ENCODE peak calls at places on chromosomes 1 and 21, in five cellular contexts. T, E, U, J and O are unnamed samples.
A peak's percentile ranks its signal among the peaks of the same experiment; 100 is the strongest.

GRCh38 chr1:53468374-53468773 is 9.2 kb downstream of the DMRTB1 start:
- DNase-seq in T (no peak), E (no peak), U (peak; percentile 31), J (no peak), O (no peak)

GRCh38 chr21:41759214-41759840 is 7.5 kb downstream of the RIPK4 start:
- DNase-seq in T (no peak), E (no peak), U (no peak), J (peak; percentile 25), O (no peak)

GRCh38 chr1:183807549-183808168 is 2.7 kb downstream of the RGL1 start:
- DNase-seq in T (no peak), E (no peak), U (no peak), J (no peak), O (no peak)

GRCh38 chr1:225899044-225899925 is 10.3 kb upstream of the LEFTY1 start:
- DNase-seq in T (peak; percentile 98), E (no peak), U (no peak), J (no peak), O (no peak)

GRCh38 chr21:44869860-44870747 is 3.4 kb downstream of the PTTG1IP start:
- DNase-seq in T (no peak), E (peak; percentile 22), U (no peak), J (no peak), O (no peak)

GRCh38 chr1:53380296-53380695 is 52.4 kb upstream of the LRP8 start:
- DNase-seq in T (no peak), E (no peak), U (no peak), J (no peak), O (no peak)

GRCh38 chr1:41108696-41109284 is 87.3 kb upstream of the SLFNL1 start:
- DNase-seq in T (no peak), E (no peak), U (no peak), J (no peak), O (no peak)

GRCh38 chr1:223233410-223234163 is 90.5 kb upstream of the TLR5 start:
- DNase-seq in T (no peak), E (no peak), U (peak; percentile 39), J (no peak), O (no peak)

GRCh38 chr1:77228836-77229235 is 9.6 kb upstream of the PIGK start:
- DNase-seq in T (no peak), E (no peak), U (no peak), J (no peak), O (no peak)

GRCh38 chr1:46690931-46691411 is 19.3 kb downstream of the TEX38 start:
- DNase-seq in T (no peak), E (no peak), U (no peak), J (no peak), O (no peak)

GRCh38 chr1:180754453-180754852 is 122.6 kb downstream of the XPR1 start:
- DNase-seq in T (no peak), E (no peak), U (no peak), J (no peak), O (no peak)

GRCh38 chr21:42975886-42976608 is 1.7 kb downstream of the PKNOX1 start:
- DNase-seq in T (no peak), E (no peak), U (no peak), J (no peak), O (no peak)

GRCh38 chr1:248805905-248806304 is 19.8 kb downstream of the SH3BP5L start:
- DNase-seq in T (no peak), E (no peak), U (no peak), J (no peak), O (no peak)

GRCh38 chr1:223783676-223784075 is 62.1 kb downstream of the TP53BP2 start:
- DNase-seq in T (no peak), E (no peak), U (no peak), J (no peak), O (no peak)

GRCh38 chr1:10074059-10074854 is 41.5 kb downstream of the UBE4B start:
- DNase-seq in T (no peak), E (no peak), U (peak; percentile 54), J (no peak), O (peak; percentile 23)

GRCh38 chr1:25476186-25477097 is 45.7 kb downstream of the MACO1 start:
- DNase-seq in T (no peak), E (no peak), U (no peak), J (no peak), O (no peak)

GRCh38 chr21:29077651-29078090 is 4.2 kb upstream of the CCT8 start:
- DNase-seq in T (no peak), E (no peak), U (peak; percentile 54), J (no peak), O (no peak)

GRCh38 chr1:83929184-83929583 is 69.7 kb downstream of the TTLL7 start:
- DNase-seq in T (no peak), E (no peak), U (no peak), J (no peak), O (no peak)

GRCh38 chr1:204996981-204997380 is 46.0 kb upstream of the CNTN2 start:
- DNase-seq in T (no peak), E (no peak), U (no peak), J (no peak), O (no peak)
- H3K4me1 ChIP-seq in T (peaks cover 8% of the 10 kb centered on the region), E (no peaks in the 10 kb centered on the region), U (peaks cover 4% of the 10 kb centered on the region), J (no peaks in the 10 kb centered on the region), O (no peaks in the 10 kb centered on the region)

GRCh38 chr21:46636550-46637289 is 1.2 kb downstream of the PRMT2 start:
- DNase-seq in T (no peak), E (no peak), U (no peak), J (no peak), O (no peak)
- H3K4me1 ChIP-seq in T (no peaks in the 10 kb centered on the region), E (peaks cover 19% of the 10 kb centered on the region), U (peaks cover 70% of the 10 kb centered on the region), J (peaks cover 38% of the 10 kb centered on the region), O (peaks cover 47% of the 10 kb centered on the region)

GRCh38 chr1:89815611-89816010 is 5.2 kb upstream of the LRRC8D start:
- DNase-seq in T (no peak), E (no peak), U (no peak), J (no peak), O (no peak)
- H3K4me1 ChIP-seq in T (peaks cover 3% of the 10 kb centered on the region), E (no peaks in the 10 kb centered on the region), U (peaks cover 13% of the 10 kb centered on the region), J (peaks cover 13% of the 10 kb centered on the region), O (peaks cover 16% of the 10 kb centered on the region)

GRCh38 chr1:32316906-32317282 is 19.1 kb downstream of the MARCKSL1 start:
- DNase-seq in T (no peak), E (no peak), U (no peak), J (no peak), O (no peak)

GRCh38 chr1:32321712-32322291 is 14.2 kb downstream of the MARCKSL1 start:
- DNase-seq in T (no peak), E (peak; percentile 71), U (peak; percentile 55), J (no peak), O (peak; percentile 48)

GRCh38 chr1:32318127-32318869 is 17.7 kb downstream of the MARCKSL1 start:
- DNase-seq in T (no peak), E (no peak), U (no peak), J (no peak), O (no peak)
- H3K4me1 ChIP-seq in T (no peaks in the 10 kb centered on the region), E (peaks cover 29% of the 10 kb centered on the region), U (peaks cover 26% of the 10 kb centered on the region), J (peaks cover 15% of the 10 kb centered on the region), O (peaks cover 26% of the 10 kb centered on the region)